ENCODE peak calls at places on chromosomes 3 and 15, in eight cellular contexts. E is GM23248; X is SHP77; N is naive thymus-derived CD8-positive, alpha-beta T cell; F is NCI-H2081; H is stimulated activated CD8-positive, alpha-beta memory T cell treated with anti-CD3 and anti-CD28 coated beads, Interleukin-15, amount 100 ng/mL, for 1 hour; U is amniotic stem cell; J is uterus. W is an unnamed sample.

GRCh38 chr3:182618981-182619591 is 174.2 kb upstream of the ATP11B start:
- DNase-seq in X (peak; percentile 36), F (peak; percentile 50), N (no peak), U (no peak), H (no peak), J (no peak), E (peak; percentile 25), W (no peak)

GRCh38 chr3:117547956-117548550 is 838.5 kb downstream of the TUSC7 start:
- DNase-seq in E (peak; percentile 90), U (no peak), H (no peak), J (no peak), X (no peak), F (no peak), N (no peak), W (no peak)

GRCh38 chr3:141851411-141851810 is 25.0 kb upstream of the ATP1B3 start:
- DNase-seq in U (no peak), F (no peak), E (peak; percentile 39), J (no peak), H (no peak), N (no peak), X (no peak), W (no peak)

GRCh38 chr15:41982133-41982930 is 10.0 kb upstream of the EHD4 start:
- DNase-seq in X (no peak), N (no peak), F (no peak), U (no peak), E (no peak), J (no peak), H (no peak), W (no peak)

GRCh38 chr15:90773485-90773884 is 56.3 kb downstream of the BLM start:
- DNase-seq in X (no peak), U (no peak), H (no peak), E (no peak), J (no peak), N (no peak), F (no peak), W (no peak)

GRCh38 chr3:162034368-162034767 is 537.8 kb downstream of the OTOL1 start:
- DNase-seq in N (no peak), E (peak; percentile 61), F (no peak), J (no peak), U (no peak), H (no peak), X (no peak), W (no peak)

GRCh38 chr3:125353128-125353527 is 22.0 kb downstream of the ZNF148 start:
- DNase-seq in X (no peak), U (no peak), J (no peak), F (no peak), E (no peak), H (no peak), N (no peak), W (no peak)

GRCh38 chr3:25906132-25906906 is 116.4 kb downstream of the OXSM start:
- DNase-seq in H (no peak), N (no peak), X (no peak), E (no peak), U (no peak), F (no peak), J (no peak), W (no peak)

GRCh38 chr3:172201136-172201989 is 162.0 kb downstream of the FNDC3B start:
- DNase-seq in U (no peak), H (no peak), X (peak; percentile 69), E (peak; percentile 98), J (peak; percentile 75), N (no peak), F (peak; percentile 95), W (no peak)

GRCh38 chr15:33148129-33148850 is 46.2 kb downstream of the FMN1 start:
- DNase-seq in J (no peak), U (no peak), E (no peak), H (no peak), X (no peak), N (peak; percentile 41), F (no peak), W (no peak)

GRCh38 chr3:102599819-102600576 is 165.2 kb downstream of the ZPLD1 start:
- DNase-seq in N (no peak), F (no peak), H (no peak), X (no peak), E (no peak), U (no peak), J (no peak), W (no peak)

GRCh38 chr3:17740703-17741102 is 1.7 kb downstream of the TBC1D5 start:
- DNase-seq in U (no peak), H (no peak), F (peak; percentile 81), E (peak; percentile 60), X (peak; percentile 45), J (no peak), N (no peak), W (no peak)

GRCh38 chr15:58299311-58299850 is 132.4 kb upstream of the LIPC start:
- DNase-seq in X (no peak), F (no peak), H (no peak), U (no peak), N (no peak), J (no peak), E (peak; percentile 85), W (no peak)

GRCh38 chr3:195123196-195123805 is 147.7 kb downstream of the XXYLT1 start:
- DNase-seq in J (no peak), U (no peak), N (no peak), H (no peak), F (no peak), E (peak; percentile 60), X (no peak), W (no peak)

GRCh38 chr15:40081691-40082194 is 26.9 kb downstream of the BMF start:
- DNase-seq in J (peak; percentile 63), F (no peak), N (peak; percentile 19), U (no peak), X (peak; percentile 37), E (peak; percentile 80), H (no peak), W (no peak)